ENCODE peak calls at places on chromosomes 7 and 10, in four cellular contexts. N is A549, I is K562, D is IMR-90. E is an unnamed sample.

GRCh38 chr7:135645296-135645904 is 16.9 kb upstream of the STMP1 start:
- DNase-seq in N (peak; percentile 55), I (peak; percentile 42), D (peak; percentile 64), E (no peak)

GRCh38 chr7:39465055-39465929 is 100.9 kb upstream of the YAE1 start:
- DNase-seq in N (peak; percentile 79), I (peak; percentile 63), D (peak; percentile 63), E (peak; percentile 17)

GRCh38 chr10:77877461-77878344 is 48.9 kb downstream of the DLG5 start:
- DNase-seq in N (no peak), I (peak; percentile 30), D (peak; percentile 82), E (peak; percentile 20)

GRCh38 chr7:157603716-157604115 is 266.9 kb downstream of the DNAJB6 start:
- DNase-seq in N (no peak), I (no peak), D (no peak), E (no peak)

GRCh38 chr10:124605001-124605370 is 139.2 kb downstream of the FAM53B start:
- DNase-seq in N (no peak), I (no peak), D (no peak), E (no peak)

GRCh38 chr10:84076540-84077195 is 62.6 kb upstream of the GHITM start:
- DNase-seq in N (peak; percentile 7), I (peak; percentile 54), D (peak; percentile 18), E (no peak)

GRCh38 chr10:109205929-109206585 is 717.3 kb downstream of the XPNPEP1 start:
- DNase-seq in N (no peak), I (no peak), D (peak; percentile 93), E (no peak)

GRCh38 chr7:128247640-128248194 is 6.6 kb downstream of the LEP start:
- DNase-seq in N (peak; percentile 44), I (peak; percentile 44), D (peak; percentile 35), E (no peak)

GRCh38 chr7:25998499-25998898 is 153.5 kb upstream of the NFE2L3 start:
- DNase-seq in N (no peak), I (no peak), D (no peak), E (no peak)

GRCh38 chr7:106104861-106105260 is 7.3 kb downstream of the SYPL1 start:
- DNase-seq in N (no peak), I (no peak), D (no peak), E (no peak)

GRCh38 chr7:31940167-31940566 is 130.0 kb downstream of the PDE1C start:
- DNase-seq in N (no peak), I (no peak), D (no peak), E (no peak)

GRCh38 chr10:78405231-78405630 is 371.6 kb downstream of the RPS24 start:
- DNase-seq in N (no peak), I (no peak), D (no peak), E (no peak)

GRCh38 chr7:54339074-54339473 is 203.1 kb upstream of the VSTM2A start:
- DNase-seq in N (no peak), I (no peak), D (no peak), E (no peak)

GRCh38 chr7:150322833-150323681 is at the start of the genes ACTR3C and LRRC61:
- DNase-seq in N (no peak), I (peak; percentile 89), D (no peak), E (no peak)

GRCh38 chr7:112782498-112782897 is 7.7 kb downstream of the TMEM168 start:
- DNase-seq in N (no peak), I (no peak), D (no peak), E (peak; percentile 45)

GRCh38 chr7:7159063-7159645 is 23.2 kb upstream of the C1GALT1 start:
- DNase-seq in N (no peak), I (no peak), D (no peak), E (no peak)

GRCh38 chr10:17430647-17431355 is 23.6 kb downstream of the ST8SIA6 start:
- DNase-seq in N (peak; percentile 69), I (peak; percentile 66), D (peak; percentile 73), E (no peak)

GRCh38 chr7:35565927-35566326 is 129.0 kb downstream of the HERPUD2 start:
- DNase-seq in N (no peak), I (no peak), D (no peak), E (no peak)

GRCh38 chr7:102933763-102934162 is 21.0 kb downstream of the LRRC17 start:
- DNase-seq in N (no peak), I (no peak), D (peak; percentile 97), E (no peak)

GRCh38 chr10:59968705-59969104 is 62.3 kb upstream of the CCDC6 start:
- DNase-seq in N (no peak), I (no peak), D (no peak), E (no peak)

GRCh38 chr7:124799448-124799847 is 33.9 kb upstream of the GPR37 start:
- DNase-seq in N (no peak), I (no peak), D (no peak), E (no peak)

GRCh38 chr7:148611692-148612091 is 21.1 kb downstream of the C7orf33 start:
- DNase-seq in N (no peak), I (no peak), D (no peak), E (no peak)

GRCh38 chr10:86111902-86112301 is 254.7 kb downstream of the GRID1 start:
- DNase-seq in N (no peak), I (no peak), D (no peak), E (no peak)

GRCh38 chr7:133916621-133917020 is 210.5 kb upstream of the LRGUK start:
- DNase-seq in N (no peak), I (no peak), D (no peak), E (no peak)

GRCh38 chr7:99741438-99741795 is 6.4 kb upstream of the CYP3A7 start:
- DNase-seq in N (no peak), I (no peak), D (no peak), E (no peak)

GRCh38 chr7:157271991-157272324 is 64.8 kb upstream of the DNAJB6 start:
- DNase-seq in N (peak; percentile 64), I (no peak), D (peak; percentile 99), E (no peak)

DNA sequence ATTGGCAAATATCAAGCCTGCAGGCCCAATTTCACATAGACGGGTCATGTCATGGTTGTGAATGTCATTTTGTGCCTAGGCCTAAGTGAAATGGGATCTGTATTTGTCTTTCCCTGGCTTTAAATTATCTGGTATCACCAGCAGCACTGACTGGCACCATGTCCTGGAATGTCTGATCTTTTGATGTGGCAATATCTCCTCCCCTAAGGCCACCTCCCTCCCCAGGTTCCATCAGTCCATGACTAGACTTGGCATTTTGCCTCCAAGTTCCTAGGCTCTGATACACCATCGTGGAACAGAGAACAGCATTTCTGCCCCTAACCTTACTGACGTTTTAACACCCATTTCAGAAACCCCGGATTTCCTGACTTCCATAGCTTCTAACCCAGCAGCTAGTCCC is 513.9 kb downstream of the GALNT17 start:
- DNase-seq in N (no peak), I (no peak), D (no peak), E (no peak)
- TF ChIP-seq BHLHE40 in N (no peak), I (no peak), D (no peak), E (no peak)

GRCh38 chr7:130022623-130023175 is 28.5 kb downstream of the ZC3HC1 start:
- DNase-seq in N (no peak), I (no peak), D (no peak), E (no peak)
- TF ChIP-seq BHLHE40 in N (no peak), I (no peak), D (no peak), E (no peak)

GRCh38 chr10:75597691-75598455 is 166.4 kb downstream of the LRMDA start:
- DNase-seq in N (no peak), I (no peak), D (no peak), E (no peak)

GRCh38 chr10:75596930-75597629 is 165.7 kb downstream of the LRMDA start:
- DNase-seq in N (no peak), I (no peak), D (no peak), E (no peak)

GRCh38 chr10:75600833-75601232 is 169.4 kb downstream of the LRMDA start:
- DNase-seq in N (no peak), I (no peak), D (no peak), E (no peak)

GRCh38 chr10:75598998-75599397 is 167.6 kb downstream of the LRMDA start:
- DNase-seq in N (no peak), I (no peak), D (no peak), E (no peak)

GRCh38 chr10:75599875-75600648 is 168.6 kb downstream of the LRMDA start:
- DNase-seq in N (no peak), I (no peak), D (no peak), E (no peak)
- TF ChIP-seq BHLHE40 in N (no peak), I (no peak), D (no peak), E (no peak)

DNA sequence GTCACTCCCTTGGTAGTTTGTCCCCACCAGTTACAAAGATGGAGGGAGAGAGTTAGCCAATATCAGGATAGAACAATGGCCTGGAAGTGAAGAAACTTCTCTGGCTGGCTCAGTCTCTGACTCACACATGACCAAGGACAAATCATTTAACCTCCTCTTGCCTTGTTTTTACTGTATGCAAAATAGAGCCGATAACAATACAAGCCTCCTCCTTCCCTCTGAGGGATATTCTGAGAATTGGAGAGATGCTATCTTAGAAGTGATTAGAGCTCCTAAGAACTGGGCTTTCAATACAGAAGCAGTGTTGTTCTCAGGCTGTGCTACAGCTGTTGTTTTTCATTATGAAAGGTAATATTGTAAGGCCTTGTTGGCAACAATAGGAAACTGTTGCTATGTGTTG is 87.7 kb upstream of the EGR2 start:
- DNase-seq in N (no peak), I (no peak), D (no peak), E (no peak)
- TF ChIP-seq BHLHE40 in N (no peak), I (no peak), D (no peak), E (no peak)

DNA sequence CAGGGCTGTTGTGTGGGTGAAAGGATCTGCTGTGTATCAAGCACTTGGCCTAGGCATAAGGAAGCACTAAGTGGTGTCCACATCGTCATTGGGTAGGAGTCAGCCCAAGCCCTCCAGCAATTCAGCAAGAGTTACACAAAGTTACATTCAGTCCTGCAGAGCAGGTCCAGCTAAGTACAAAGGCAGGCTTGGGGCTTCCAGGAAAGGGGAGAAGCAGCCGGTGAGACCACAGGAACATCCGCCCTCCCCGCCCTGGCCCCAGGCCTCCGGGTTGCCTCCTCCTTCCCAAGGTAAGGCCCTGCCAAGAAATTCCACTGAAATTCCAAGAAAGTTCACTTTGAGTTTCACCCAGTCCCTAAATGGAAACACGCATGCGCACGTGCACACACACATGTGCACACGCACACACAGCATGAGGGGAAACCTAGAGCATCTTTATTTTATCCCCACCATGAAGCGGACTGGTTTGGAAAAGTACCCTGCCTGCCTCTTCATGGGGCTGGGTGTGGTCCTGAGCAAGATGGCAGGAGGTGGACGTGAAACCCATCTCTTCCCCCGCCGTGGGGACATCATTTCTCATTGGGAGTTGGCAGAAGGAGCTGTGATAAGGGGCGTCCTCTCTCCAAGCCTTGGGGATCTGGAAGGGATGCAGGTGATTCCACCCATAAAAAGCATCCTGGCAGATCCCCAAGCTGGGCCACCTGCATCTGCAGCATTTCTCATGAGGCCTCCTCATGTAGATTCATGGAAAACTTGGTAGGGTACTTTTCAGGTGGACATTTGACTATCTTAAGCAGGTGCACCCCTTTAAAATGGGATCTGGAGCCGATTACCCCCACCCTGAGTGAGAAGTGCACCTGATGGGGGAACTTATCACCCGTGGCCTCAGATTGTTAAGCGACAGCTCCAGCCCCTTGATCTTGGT is 69.1 kb upstream of the NANOS1 start:
- DNase-seq in N (no peak), I (no peak), D (no peak), E (no peak)
- TF ChIP-seq BHLHE40 in N (no peak), I (no peak), D (no peak), E (no peak)

GRCh38 chr10:110916554-110917346 is 2.2 kb downstream of the BBIP1 start:
- DNase-seq in N (peak; percentile 46), I (no peak), D (peak; percentile 87), E (no peak)
- TF ChIP-seq BHLHE40 in N (no peak), I (no peak), D (peak; percentile 33), E (no peak)